ENCODE peak calls at places on chromosomes 3 and 15, in seven cellular contexts. O, A, H, T, B, Z and U are unnamed samples.

GRCh38 chr3:192957441-192957951 is 39.8 kb upstream of the MB21D2 start:
- DNase-seq in O (peak), A (peak), H (no peak), T (peak), B (peak), Z (peak), U (no peak)

GRCh38 chr3:173970206-173970605 is 572.7 kb downstream of the NLGN1 start:
- DNase-seq in O (no peak), A (peak), H (no peak), T (no peak), B (peak), Z (no peak), U (no peak)

GRCh38 chr3:166270428-166270827 is 433.2 kb upstream of the BCHE start:
- DNase-seq in O (no peak), A (no peak), H (no peak), T (no peak), B (no peak), Z (no peak), U (no peak)

GRCh38 chr3:152236741-152237140 is 32.0 kb upstream of the MBNL1 start:
- DNase-seq in O (no peak), A (no peak), H (no peak), T (no peak), B (peak), Z (peak), U (no peak)

GRCh38 chr3:112333386-112334334 is 704 bp downstream of the CD200 start:
- DNase-seq in O (peak), A (peak), H (peak), T (peak), B (peak), Z (no peak), U (peak)

GRCh38 chr15:87528873-87529272 is 727.7 kb downstream of the NTRK3 start:
- DNase-seq in O (no peak), A (no peak), H (no peak), T (no peak), B (peak), Z (no peak), U (no peak)

GRCh38 chr15:57060799-57061198 is 142.4 kb downstream of the TCF12 start:
- DNase-seq in O (no peak), A (no peak), H (no peak), T (peak), B (peak), Z (peak), U (no peak)

GRCh38 chr3:13102386-13103345 is 29.4 kb upstream of the IQSEC1 start:
- DNase-seq in O (no peak), A (no peak), H (no peak), T (no peak), B (no peak), Z (no peak), U (no peak)

GRCh38 chr15:71680079-71680461 is 130.3 kb upstream of the NR2E3 start:
- DNase-seq in O (no peak), A (no peak), H (no peak), T (no peak), B (no peak), Z (no peak), U (no peak)

GRCh38 chr3:196141052-196141865 is 59.4 kb upstream of the TFRC start:
- DNase-seq in O (no peak), A (no peak), H (no peak), T (no peak), B (no peak), Z (no peak), U (no peak)

GRCh38 chr3:128483657-128484403 is 9.2 kb downstream of the GATA2 start:
- DNase-seq in O (no peak), A (no peak), H (no peak), T (no peak), B (no peak), Z (no peak), U (peak)

GRCh38 chr3:192409203-192409837 is 318.0 kb downstream of the FGF12 start:
- DNase-seq in O (no peak), A (peak), H (peak), T (peak), B (peak), Z (no peak), U (peak)

GRCh38 chr15:71800835-71801745 is 9.3 kb upstream of the NR2E3 start:
- DNase-seq in O (peak), A (peak), H (no peak), T (peak), B (peak), Z (peak), U (peak)

GRCh38 chr3:178097576-178097975 is 438.7 kb upstream of the KCNMB2 start:
- DNase-seq in O (no peak), A (peak), H (no peak), T (peak), B (peak), Z (peak), U (no peak)

DNA sequence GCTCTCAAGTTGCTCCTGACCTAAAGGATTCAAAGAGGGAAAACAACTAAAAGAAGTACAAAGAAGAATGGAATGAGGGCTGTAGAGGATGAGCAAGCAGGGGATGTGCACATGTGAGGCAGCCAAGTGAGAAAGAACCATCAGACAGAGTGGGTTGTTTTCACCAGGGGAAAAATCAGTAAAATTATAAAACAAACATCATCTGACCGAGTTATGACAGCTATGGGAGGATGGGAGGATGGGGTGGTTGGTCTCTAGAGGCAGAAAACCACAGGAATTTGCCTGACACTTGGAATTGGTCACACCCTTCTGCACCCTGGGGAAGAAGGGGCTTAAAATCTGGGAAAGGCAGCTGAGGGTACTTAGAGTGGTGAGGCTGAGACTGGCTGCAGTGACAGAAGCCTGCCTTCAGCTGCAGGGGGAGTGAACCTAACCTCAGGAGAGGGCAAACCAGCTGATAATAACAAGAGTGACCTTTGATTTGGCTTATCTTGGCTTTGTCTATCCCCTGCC is 10.1 kb downstream of the ARHGAP31 start:
- DNase-seq in O (no peak), A (no peak), H (no peak), T (no peak), B (peak), Z (no peak), U (peak)
- TF ChIP-seq CTCF in O (no peak), A (no peak), H (no peak), T (no peak), B (no peak), Z (no peak), U (peak)

GRCh38 chr3:63644212-63644777 is 8.2 kb upstream of the SNTN start:
- DNase-seq in O (no peak), A (no peak), H (no peak), T (no peak), B (no peak), Z (no peak), U (peak)
- H3K4me3 ChIP-seq in O (no peak), A (no peak), H (no peak), T (no peak), B (no peak), Z (no peak), U (peak)

GRCh38 chr15:60369696-60370095 is 28.1 kb downstream of the ANXA2 start:
- DNase-seq in O (no peak), A (no peak), H (no peak), T (no peak), B (no peak), Z (no peak), U (no peak)

GRCh38 chr15:60372756-60373155 is 25.0 kb downstream of the ANXA2 start:
- DNase-seq in O (no peak), A (no peak), H (no peak), T (no peak), B (peak), Z (no peak), U (peak)

GRCh38 chr15:60372223-60372622 is 25.6 kb downstream of the ANXA2 start:
- DNase-seq in O (no peak), A (no peak), H (no peak), T (no peak), B (no peak), Z (no peak), U (peak)

GRCh38 chr15:60370105-60370803 is 27.5 kb downstream of the ANXA2 start:
- DNase-seq in O (no peak), A (no peak), H (no peak), T (peak), B (no peak), Z (no peak), U (peak)

GRCh38 chr15:60370804-60371700 is 26.7 kb downstream of the ANXA2 start:
- DNase-seq in O (peak), A (peak), H (peak), T (peak), B (peak), Z (peak), U (peak)
- TF ChIP-seq CTCF in O (no peak), A (no peak), H (no peak), T (no peak), B (no peak), Z (no peak), U (no peak)

GRCh38 chr3:158094917-158095301 is 11.3 kb downstream of the SHOX2 start:
- DNase-seq in O (no peak), A (no peak), H (no peak), T (no peak), B (no peak), Z (no peak), U (peak)

GRCh38 chr3:158095302-158095997 is 10.8 kb downstream of the SHOX2 start:
- DNase-seq in O (no peak), A (no peak), H (no peak), T (no peak), B (no peak), Z (no peak), U (peak)

GRCh38 chr3:158097141-158097540 is 9.1 kb downstream of the SHOX2 start:
- DNase-seq in O (no peak), A (no peak), H (no peak), T (no peak), B (no peak), Z (no peak), U (no peak)

GRCh38 chr3:158093526-158093925 is 12.7 kb downstream of the SHOX2 start:
- DNase-seq in O (no peak), A (no peak), H (no peak), T (no peak), B (no peak), Z (no peak), U (no peak)

DNA sequence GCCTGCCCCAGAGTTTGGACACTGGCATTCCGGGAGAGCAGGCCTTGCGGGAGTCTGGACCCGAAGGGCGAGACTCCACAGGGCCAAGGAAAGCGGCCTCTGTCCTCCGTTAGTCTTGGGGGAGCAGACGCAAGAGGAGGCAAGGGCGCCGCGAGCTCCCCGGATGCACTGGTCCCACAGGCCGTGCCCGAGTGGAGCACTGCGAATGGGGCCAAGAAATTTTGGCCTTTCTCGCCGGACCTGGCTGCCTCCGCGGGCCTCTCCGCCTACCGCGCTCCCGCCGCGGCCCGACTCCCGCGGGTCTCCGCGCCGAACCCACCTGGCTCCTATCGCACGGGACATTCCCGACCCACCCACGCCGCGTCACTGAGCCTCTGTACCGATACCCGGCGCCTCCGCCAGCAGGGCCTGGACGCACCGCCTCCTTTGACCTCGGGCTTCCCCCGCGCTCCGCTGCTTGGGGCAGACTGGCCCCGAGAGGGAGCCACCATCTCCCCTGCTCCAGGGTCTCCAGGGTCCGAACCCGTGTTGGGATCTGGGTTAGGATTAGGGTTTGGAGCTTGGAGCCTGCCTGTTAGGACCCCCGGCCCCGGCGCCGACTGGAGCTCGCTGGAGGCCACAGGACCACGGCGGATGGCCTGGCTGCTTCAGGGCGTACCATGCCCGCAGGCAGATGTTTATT is 11.8 kb downstream of the SHOX2 start:
- DNase-seq in O (no peak), A (peak), H (no peak), T (no peak), B (no peak), Z (no peak), U (peak)
- H3K4me3 ChIP-seq in O (no peak), A (no peak), H (no peak), T (no peak), B (no peak), Z (no peak), U (peak)

DNA sequence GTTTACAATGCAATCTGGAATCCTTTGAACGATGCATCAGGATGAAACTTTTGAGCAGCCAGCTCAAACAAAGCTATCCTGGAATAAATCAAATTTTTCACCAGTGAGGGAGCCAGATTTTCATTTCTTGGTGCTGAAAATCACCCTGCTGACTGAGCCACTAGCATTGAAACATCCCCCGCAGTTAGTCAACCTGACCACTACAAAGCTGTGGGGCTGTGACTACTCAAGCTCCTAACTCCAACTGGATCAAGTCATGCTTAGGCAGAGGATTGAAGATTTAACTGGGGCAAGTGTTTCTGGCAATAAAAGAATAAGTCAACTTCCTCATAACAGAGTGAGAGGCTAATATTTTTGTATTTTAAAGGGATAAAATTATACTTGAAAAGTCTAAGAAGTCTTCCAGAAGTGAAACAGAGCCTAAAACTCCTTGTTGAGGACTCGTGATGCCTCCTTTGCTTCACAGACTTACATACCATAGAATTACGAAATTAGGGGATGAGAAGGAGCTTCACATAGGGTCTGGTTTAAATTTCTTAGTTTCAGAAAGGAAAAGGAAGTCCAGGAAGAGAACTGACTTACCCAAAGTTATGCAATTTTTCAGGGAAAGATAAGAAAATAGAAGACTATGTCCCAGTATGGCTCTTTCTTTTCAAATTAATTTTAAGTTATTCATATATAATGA is 177.8 kb downstream of the SERPINI1 start:
- DNase-seq in O (no peak), A (peak), H (no peak), T (peak), B (peak), Z (peak), U (peak)
- TF ChIP-seq CTCF in O (no peak), A (no peak), H (no peak), T (peak), B (peak), Z (no peak), U (peak)

GRCh38 chr15:64775551-64776401 is at the start of gene RBPMS2:
- DNase-seq in O (no peak), A (peak), H (peak), T (peak), B (no peak), Z (no peak), U (peak)

GRCh38 chr15:64773606-64774555 is 1.5 kb downstream of the RBPMS2 start:
- DNase-seq in O (no peak), A (no peak), H (peak), T (no peak), B (no peak), Z (no peak), U (peak)

GRCh38 chr15:64779024-64779423 is 3.6 kb upstream of the RBPMS2 start:
- DNase-seq in O (no peak), A (no peak), H (no peak), T (no peak), B (no peak), Z (no peak), U (peak)

GRCh38 chr15:64774556-64775523 is 549 bp downstream of the RBPMS2 start:
- DNase-seq in O (no peak), A (peak), H (peak), T (no peak), B (no peak), Z (no peak), U (peak)

GRCh38 chr15:64776402-64776786 is 1.0 kb upstream of the RBPMS2 start:
- DNase-seq in O (no peak), A (no peak), H (peak), T (no peak), B (no peak), Z (no peak), U (peak)
- H3K4me3 ChIP-seq in O (peak), A (peak), H (peak), T (peak), B (no peak), Z (no peak), U (peak)

DNA sequence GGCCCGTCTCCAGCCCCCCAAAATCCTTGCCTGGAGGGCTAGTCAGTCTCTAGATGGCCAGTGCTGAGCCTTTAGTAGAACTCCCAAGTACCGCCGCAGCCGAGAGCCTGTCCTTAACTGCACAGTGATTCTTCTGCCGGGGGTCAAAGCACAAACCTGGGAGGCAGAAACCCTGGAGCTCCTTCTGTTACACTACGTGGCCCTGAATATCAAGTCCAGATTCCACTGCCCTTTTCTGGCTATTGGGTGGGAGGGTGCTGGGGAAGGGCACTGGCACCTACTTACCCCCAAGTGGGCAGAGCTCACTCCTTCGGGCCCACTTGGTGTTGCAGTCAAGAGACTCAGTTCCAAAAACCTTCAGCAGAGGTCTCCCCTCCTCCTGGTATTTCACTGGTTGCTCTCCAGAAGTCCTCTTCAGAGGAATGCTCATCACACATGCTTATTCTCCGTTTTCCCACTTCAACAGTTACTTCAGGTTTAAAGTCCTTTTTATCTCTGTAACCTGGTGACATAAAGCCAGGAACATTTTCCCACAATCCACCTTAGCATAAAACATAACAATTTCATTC is 10.8 kb downstream of the PDHB start:
- DNase-seq in O (no peak), A (peak), H (no peak), T (peak), B (peak), Z (no peak), U (no peak)
- TF ChIP-seq CTCF in O (no peak), A (peak), H (no peak), T (peak), B (peak), Z (peak), U (peak)